ENCODE peak calls at places on chromosomes 5 and 9, in seven cellular contexts. One of them, this sample, is unnamed.

GRCh38 chr5:128199611-128200010 is 116.0 kb downstream of the SLC12A2 start:
- DNase-seq in HCT116: no peak
- DNase-seq in AG04450: no peak
- DNase-seq in bronchial epithelial cell: peak
- DNase-seq in HFF-Myc: no peak
- DNase-seq in testis: no peak
- DNase-seq in nephron progenitor cell: no peak
- DNase-seq in this sample: no peak

GRCh38 chr9:9753266-9753665 is 859.5 kb downstream of the PTPRD start:
- DNase-seq in HCT116: no peak
- DNase-seq in AG04450: no peak
- DNase-seq in bronchial epithelial cell: no peak
- DNase-seq in HFF-Myc: no peak
- DNase-seq in testis: no peak
- DNase-seq in nephron progenitor cell: no peak
- DNase-seq in this sample: no peak

GRCh38 chr9:99925542-99925941 is 19.1 kb downstream of the STX17 start:
- DNase-seq in HCT116: no peak
- DNase-seq in AG04450: no peak
- DNase-seq in bronchial epithelial cell: no peak
- DNase-seq in HFF-Myc: no peak
- DNase-seq in testis: no peak
- DNase-seq in nephron progenitor cell: no peak
- DNase-seq in this sample: no peak

GRCh38 chr5:172005708-172006377 is 595 bp downstream of the FBXW11 start:
- DNase-seq in HCT116: no peak
- DNase-seq in AG04450: no peak
- DNase-seq in bronchial epithelial cell: peak
- DNase-seq in HFF-Myc: no peak
- DNase-seq in testis: peak
- DNase-seq in nephron progenitor cell: peak
- DNase-seq in this sample: peak

GRCh38 chr9:123658792-123659191 is 271.1 kb downstream of the DENND1A start:
- DNase-seq in HCT116: no peak
- DNase-seq in AG04450: no peak
- DNase-seq in bronchial epithelial cell: no peak
- DNase-seq in HFF-Myc: no peak
- DNase-seq in testis: no peak
- DNase-seq in nephron progenitor cell: no peak
- DNase-seq in this sample: no peak

GRCh38 chr5:43209060-43209459 is 17.0 kb downstream of the NIM1K start:
- DNase-seq in HCT116: no peak
- DNase-seq in AG04450: no peak
- DNase-seq in bronchial epithelial cell: no peak
- DNase-seq in HFF-Myc: no peak
- DNase-seq in testis: no peak
- DNase-seq in nephron progenitor cell: no peak
- DNase-seq in this sample: no peak

GRCh38 chr5:107461770-107462169 is 209.0 kb downstream of the EFNA5 start:
- DNase-seq in HCT116: no peak
- DNase-seq in AG04450: no peak
- DNase-seq in bronchial epithelial cell: no peak
- DNase-seq in HFF-Myc: no peak
- DNase-seq in testis: no peak
- DNase-seq in nephron progenitor cell: no peak
- DNase-seq in this sample: no peak

GRCh38 chr5:157718529-157718928 is 12.7 kb upstream of the THG1L start:
- DNase-seq in HCT116: peak
- DNase-seq in AG04450: no peak
- DNase-seq in bronchial epithelial cell: peak
- DNase-seq in HFF-Myc: peak
- DNase-seq in testis: no peak
- DNase-seq in nephron progenitor cell: no peak
- DNase-seq in this sample: peak

GRCh38 chr9:86637515-86637914 is 283.3 kb upstream of the TUT7 start:
- DNase-seq in HCT116: no peak
- DNase-seq in AG04450: no peak
- DNase-seq in bronchial epithelial cell: no peak
- DNase-seq in HFF-Myc: peak
- DNase-seq in testis: peak
- DNase-seq in nephron progenitor cell: peak
- DNase-seq in this sample: peak

GRCh38 chr5:167294861-167295685 is 996.4 kb upstream of the WWC1 start:
- DNase-seq in HCT116: peak
- DNase-seq in AG04450: peak
- DNase-seq in bronchial epithelial cell: peak
- DNase-seq in HFF-Myc: peak
- DNase-seq in testis: no peak
- DNase-seq in nephron progenitor cell: no peak
- DNase-seq in this sample: peak

GRCh38 chr5:41193462-41194166 is 19.7 kb downstream of the C6 start:
- DNase-seq in HCT116: no peak
- DNase-seq in AG04450: no peak
- DNase-seq in bronchial epithelial cell: no peak
- DNase-seq in HFF-Myc: no peak
- DNase-seq in testis: peak
- DNase-seq in nephron progenitor cell: no peak
- DNase-seq in this sample: peak

GRCh38 chr9:297104-297794 is 82.6 kb downstream of the DOCK8 start:
- DNase-seq in HCT116: no peak
- DNase-seq in AG04450: no peak
- DNase-seq in bronchial epithelial cell: peak
- DNase-seq in HFF-Myc: no peak
- DNase-seq in testis: no peak
- DNase-seq in nephron progenitor cell: no peak
- DNase-seq in this sample: peak

GRCh38 chr5:151148583-151148982 is 9.0 kb downstream of the ANXA6 start:
- DNase-seq in HCT116: no peak
- DNase-seq in AG04450: no peak
- DNase-seq in bronchial epithelial cell: no peak
- DNase-seq in HFF-Myc: no peak
- DNase-seq in testis: no peak
- DNase-seq in nephron progenitor cell: no peak
- DNase-seq in this sample: no peak

GRCh38 chr5:85843535-85843934 is 774.2 kb upstream of the COX7C start:
- DNase-seq in HCT116: no peak
- DNase-seq in AG04450: no peak
- DNase-seq in bronchial epithelial cell: no peak
- DNase-seq in HFF-Myc: no peak
- DNase-seq in testis: no peak
- DNase-seq in nephron progenitor cell: no peak
- DNase-seq in this sample: no peak

GRCh38 chr5:27312291-27312690 is 273.9 kb upstream of the CDH9 start:
- DNase-seq in HCT116: no peak
- DNase-seq in AG04450: no peak
- DNase-seq in bronchial epithelial cell: no peak
- DNase-seq in HFF-Myc: no peak
- DNase-seq in testis: no peak
- DNase-seq in nephron progenitor cell: no peak
- DNase-seq in this sample: no peak

GRCh38 chr9:129427113-129427512 is 193.8 kb downstream of the C9orf50 start:
- DNase-seq in HCT116: no peak
- DNase-seq in AG04450: no peak
- DNase-seq in bronchial epithelial cell: no peak
- DNase-seq in HFF-Myc: no peak
- DNase-seq in testis: no peak
- DNase-seq in nephron progenitor cell: no peak
- DNase-seq in this sample: no peak

GRCh38 chr5:152303841-152304240 is 101.2 kb downstream of the NMUR2 start:
- DNase-seq in HCT116: no peak
- DNase-seq in AG04450: no peak
- DNase-seq in bronchial epithelial cell: no peak
- DNase-seq in HFF-Myc: no peak
- DNase-seq in testis: no peak
- DNase-seq in nephron progenitor cell: no peak
- DNase-seq in this sample: no peak

GRCh38 chr5:130316971-130317421 is 412.7 kb downstream of the CHSY3 start:
- DNase-seq in HCT116: no peak
- DNase-seq in AG04450: no peak
- DNase-seq in bronchial epithelial cell: peak
- DNase-seq in HFF-Myc: no peak
- DNase-seq in testis: no peak
- DNase-seq in nephron progenitor cell: peak
- DNase-seq in this sample: no peak

GRCh38 chr5:85452322-85453025 is 1067.8 kb upstream of the EDIL3 start:
- DNase-seq in HCT116: no peak
- DNase-seq in AG04450: no peak
- DNase-seq in bronchial epithelial cell: no peak
- DNase-seq in HFF-Myc: no peak
- DNase-seq in testis: no peak
- DNase-seq in nephron progenitor cell: no peak
- DNase-seq in this sample: no peak

GRCh38 chr5:14676320-14676719 is 11.8 kb downstream of the OTULIN start:
- DNase-seq in HCT116: no peak
- DNase-seq in AG04450: no peak
- DNase-seq in bronchial epithelial cell: peak
- DNase-seq in HFF-Myc: no peak
- DNase-seq in testis: no peak
- DNase-seq in nephron progenitor cell: no peak
- DNase-seq in this sample: peak

GRCh38 chr5:98771389-98772109 is 1.9 kb upstream of the RGMB start:
- DNase-seq in HCT116: peak
- DNase-seq in AG04450: peak
- DNase-seq in bronchial epithelial cell: peak
- DNase-seq in HFF-Myc: peak
- DNase-seq in testis: peak
- DNase-seq in nephron progenitor cell: peak
- DNase-seq in this sample: peak

GRCh38 chr5:10690460-10690859 is 70.6 kb downstream of the DAP start:
- DNase-seq in HCT116: no peak
- DNase-seq in AG04450: no peak
- DNase-seq in bronchial epithelial cell: no peak
- DNase-seq in HFF-Myc: no peak
- DNase-seq in testis: no peak
- DNase-seq in nephron progenitor cell: no peak
- DNase-seq in this sample: no peak
- TF ChIP-seq CTCF in HCT116: no peak
- TF ChIP-seq CTCF in AG04450: no peak
- TF ChIP-seq CTCF in bronchial epithelial cell: no peak
- TF ChIP-seq CTCF in HFF-Myc: no peak
- TF ChIP-seq CTCF in testis: no peak
- TF ChIP-seq CTCF in nephron progenitor cell: no peak
- TF ChIP-seq CTCF in this sample: no peak

GRCh38 chr5:6674886-6675285 is 38.3 kb upstream of the TENT4A start:
- DNase-seq in HCT116: no peak
- DNase-seq in AG04450: no peak
- DNase-seq in bronchial epithelial cell: no peak
- DNase-seq in HFF-Myc: no peak
- DNase-seq in testis: no peak
- DNase-seq in nephron progenitor cell: no peak
- DNase-seq in this sample: no peak

GRCh38 chr5:6674421-6674820 is 38.8 kb upstream of the TENT4A start:
- DNase-seq in HCT116: no peak
- DNase-seq in AG04450: no peak
- DNase-seq in bronchial epithelial cell: no peak
- DNase-seq in HFF-Myc: no peak
- DNase-seq in testis: no peak
- DNase-seq in nephron progenitor cell: no peak
- DNase-seq in this sample: no peak

GRCh38 chr5:6673963-6674362 is 39.3 kb upstream of the TENT4A start:
- DNase-seq in HCT116: no peak
- DNase-seq in AG04450: no peak
- DNase-seq in bronchial epithelial cell: no peak
- DNase-seq in HFF-Myc: no peak
- DNase-seq in testis: no peak
- DNase-seq in nephron progenitor cell: no peak
- DNase-seq in this sample: no peak

GRCh38 chr5:6676702-6677101 is 36.5 kb upstream of the TENT4A start:
- DNase-seq in HCT116: no peak
- DNase-seq in AG04450: no peak
- DNase-seq in bronchial epithelial cell: peak
- DNase-seq in HFF-Myc: no peak
- DNase-seq in testis: no peak
- DNase-seq in nephron progenitor cell: no peak
- DNase-seq in this sample: no peak

GRCh38 chr5:6675784-6676499 is 37.3 kb upstream of the TENT4A start:
- DNase-seq in HCT116: no peak
- DNase-seq in AG04450: no peak
- DNase-seq in bronchial epithelial cell: no peak
- DNase-seq in HFF-Myc: no peak
- DNase-seq in testis: no peak
- DNase-seq in nephron progenitor cell: no peak
- DNase-seq in this sample: no peak
- TF ChIP-seq CTCF in HCT116: peak
- TF ChIP-seq CTCF in AG04450: no peak
- TF ChIP-seq CTCF in bronchial epithelial cell: peak
- TF ChIP-seq CTCF in HFF-Myc: peak
- TF ChIP-seq CTCF in testis: no peak
- TF ChIP-seq CTCF in nephron progenitor cell: no peak
- TF ChIP-seq CTCF in this sample: no peak

GRCh38 chr5:120394259-120394658 is 69.8 kb upstream of the PRR16 start:
- DNase-seq in HCT116: no peak
- DNase-seq in AG04450: no peak
- DNase-seq in bronchial epithelial cell: peak
- DNase-seq in HFF-Myc: no peak
- DNase-seq in testis: no peak
- DNase-seq in nephron progenitor cell: no peak
- DNase-seq in this sample: no peak
- TF ChIP-seq CTCF in HCT116: peak
- TF ChIP-seq CTCF in AG04450: peak
- TF ChIP-seq CTCF in bronchial epithelial cell: peak
- TF ChIP-seq CTCF in HFF-Myc: no peak
- TF ChIP-seq CTCF in testis: no peak
- TF ChIP-seq CTCF in nephron progenitor cell: no peak
- TF ChIP-seq CTCF in this sample: no peak

GRCh38 chr5:121018004-121018403 is 553.9 kb downstream of the PRR16 start:
- DNase-seq in HCT116: no peak
- DNase-seq in AG04450: no peak
- DNase-seq in bronchial epithelial cell: no peak
- DNase-seq in HFF-Myc: no peak
- DNase-seq in testis: no peak
- DNase-seq in nephron progenitor cell: no peak
- DNase-seq in this sample: no peak

GRCh38 chr5:121024416-121025311 is 560.6 kb downstream of the PRR16 start:
- DNase-seq in HCT116: no peak
- DNase-seq in AG04450: no peak
- DNase-seq in bronchial epithelial cell: no peak
- DNase-seq in HFF-Myc: no peak
- DNase-seq in testis: no peak
- DNase-seq in nephron progenitor cell: no peak
- DNase-seq in this sample: no peak

GRCh38 chr5:121021688-121022087 is 557.6 kb downstream of the PRR16 start:
- DNase-seq in HCT116: no peak
- DNase-seq in AG04450: no peak
- DNase-seq in bronchial epithelial cell: no peak
- DNase-seq in HFF-Myc: no peak
- DNase-seq in testis: no peak
- DNase-seq in nephron progenitor cell: no peak
- DNase-seq in this sample: no peak

GRCh38 chr5:121019734-121020133 is 555.6 kb downstream of the PRR16 start:
- DNase-seq in HCT116: no peak
- DNase-seq in AG04450: no peak
- DNase-seq in bronchial epithelial cell: no peak
- DNase-seq in HFF-Myc: no peak
- DNase-seq in testis: no peak
- DNase-seq in nephron progenitor cell: no peak
- DNase-seq in this sample: no peak

GRCh38 chr5:121019112-121019511 is 555.0 kb downstream of the PRR16 start:
- DNase-seq in HCT116: no peak
- DNase-seq in AG04450: no peak
- DNase-seq in bronchial epithelial cell: peak
- DNase-seq in HFF-Myc: no peak
- DNase-seq in testis: no peak
- DNase-seq in nephron progenitor cell: no peak
- DNase-seq in this sample: no peak
- TF ChIP-seq CTCF in HCT116: no peak
- TF ChIP-seq CTCF in AG04450: no peak
- TF ChIP-seq CTCF in bronchial epithelial cell: no peak
- TF ChIP-seq CTCF in HFF-Myc: no peak
- TF ChIP-seq CTCF in testis: no peak
- TF ChIP-seq CTCF in nephron progenitor cell: no peak
- TF ChIP-seq CTCF in this sample: no peak

GRCh38 chr5:5141625-5142527 is 1.7 kb downstream of the ADAMTS16 start:
- DNase-seq in HCT116: peak
- DNase-seq in AG04450: peak
- DNase-seq in bronchial epithelial cell: peak
- DNase-seq in HFF-Myc: peak
- DNase-seq in testis: peak
- DNase-seq in nephron progenitor cell: peak
- DNase-seq in this sample: peak
- TF ChIP-seq CTCF in HCT116: peak
- TF ChIP-seq CTCF in AG04450: peak
- TF ChIP-seq CTCF in bronchial epithelial cell: peak
- TF ChIP-seq CTCF in HFF-Myc: peak
- TF ChIP-seq CTCF in testis: peak
- TF ChIP-seq CTCF in nephron progenitor cell: peak
- TF ChIP-seq CTCF in this sample: peak